ENCODE peak calls at places on chromosomes 7 and 10, in five cellular contexts. One of them, this sample, is unnamed.

GRCh38 chr7:68417659-68418058 is 1180.6 kb upstream of the AUTS2 start:
- DNase-seq in brain microvascular endothelial cell: no peak
- DNase-seq in AG09309: no peak
- DNase-seq in glutamatergic neuron: no peak
- DNase-seq in transverse colon: no peak
- DNase-seq in this sample: no peak

GRCh38 chr10:109287858-109288257 is 635.5 kb downstream of the XPNPEP1 start:
- DNase-seq in brain microvascular endothelial cell: no peak
- DNase-seq in AG09309: no peak
- DNase-seq in glutamatergic neuron: no peak
- DNase-seq in transverse colon: no peak
- DNase-seq in this sample: no peak

GRCh38 chr7:129530881-129531391 is 28.6 kb downstream of the SMKR1 start:
- DNase-seq in brain microvascular endothelial cell: peak
- DNase-seq in AG09309: no peak
- DNase-seq in glutamatergic neuron: no peak
- DNase-seq in transverse colon: no peak
- DNase-seq in this sample: no peak

GRCh38 chr7:34208878-34209621 is 303.7 kb downstream of the BMPER start:
- DNase-seq in brain microvascular endothelial cell: no peak
- DNase-seq in AG09309: no peak
- DNase-seq in glutamatergic neuron: no peak
- DNase-seq in transverse colon: no peak
- DNase-seq in this sample: no peak

GRCh38 chr10:106972381-106972780 is 192.1 kb downstream of the SORCS1 start:
- DNase-seq in brain microvascular endothelial cell: no peak
- DNase-seq in AG09309: no peak
- DNase-seq in glutamatergic neuron: no peak
- DNase-seq in transverse colon: no peak
- DNase-seq in this sample: no peak

GRCh38 chr7:112502700-112503099 is 21.9 kb downstream of the LSMEM1 start:
- DNase-seq in brain microvascular endothelial cell: no peak
- DNase-seq in AG09309: no peak
- DNase-seq in glutamatergic neuron: no peak
- DNase-seq in transverse colon: no peak
- DNase-seq in this sample: no peak

GRCh38 chr7:156935250-156935649 is 14.3 kb upstream of the NOM1 start:
- DNase-seq in brain microvascular endothelial cell: no peak
- DNase-seq in AG09309: no peak
- DNase-seq in glutamatergic neuron: no peak
- DNase-seq in transverse colon: no peak
- DNase-seq in this sample: no peak

GRCh38 chr10:75379234-75379724 is 22.3 kb downstream of the ZNF503 start:
- DNase-seq in brain microvascular endothelial cell: no peak
- DNase-seq in AG09309: peak
- DNase-seq in glutamatergic neuron: no peak
- DNase-seq in transverse colon: no peak
- DNase-seq in this sample: no peak

GRCh38 chr10:110843031-110843430 is 28.7 kb upstream of the PDCD4 start:
- DNase-seq in brain microvascular endothelial cell: no peak
- DNase-seq in AG09309: no peak
- DNase-seq in glutamatergic neuron: no peak
- DNase-seq in transverse colon: peak
- DNase-seq in this sample: no peak

GRCh38 chr7:157685430-157686284 is 348.9 kb downstream of the DNAJB6 start:
- DNase-seq in brain microvascular endothelial cell: no peak
- DNase-seq in AG09309: no peak
- DNase-seq in glutamatergic neuron: no peak
- DNase-seq in transverse colon: no peak
- DNase-seq in this sample: peak

GRCh38 chr7:38409524-38409923 is 136.1 kb upstream of the TARP start:
- DNase-seq in brain microvascular endothelial cell: no peak
- DNase-seq in AG09309: no peak
- DNase-seq in glutamatergic neuron: no peak
- DNase-seq in transverse colon: no peak
- DNase-seq in this sample: no peak

GRCh38 chr10:43361532-43362190 is 9.8 kb upstream of the FXYD4 start:
- DNase-seq in brain microvascular endothelial cell: no peak
- DNase-seq in AG09309: no peak
- DNase-seq in glutamatergic neuron: no peak
- DNase-seq in transverse colon: no peak
- DNase-seq in this sample: no peak

GRCh38 chr10:120945801-120946302 is 94.7 kb downstream of the WDR11 start:
- DNase-seq in brain microvascular endothelial cell: no peak
- DNase-seq in AG09309: no peak
- DNase-seq in glutamatergic neuron: no peak
- DNase-seq in transverse colon: peak
- DNase-seq in this sample: no peak

GRCh38 chr7:100825760-100826545 is 1.4 kb downstream of the EPHB4 start:
- DNase-seq in brain microvascular endothelial cell: peak
- DNase-seq in AG09309: peak
- DNase-seq in glutamatergic neuron: no peak
- DNase-seq in transverse colon: no peak
- DNase-seq in this sample: no peak

GRCh38 chr7:100827330-100828226 is at the start of gene EPHB4:
- DNase-seq in brain microvascular endothelial cell: peak
- DNase-seq in AG09309: no peak
- DNase-seq in glutamatergic neuron: peak
- DNase-seq in transverse colon: peak
- DNase-seq in this sample: peak

GRCh38 chr7:100825215-100825671 is 2.1 kb downstream of the EPHB4 start:
- DNase-seq in brain microvascular endothelial cell: no peak
- DNase-seq in AG09309: no peak
- DNase-seq in glutamatergic neuron: no peak
- DNase-seq in transverse colon: no peak
- DNase-seq in this sample: peak

GRCh38 chr7:100824499-100825214 is 2.7 kb downstream of the EPHB4 start:
- DNase-seq in brain microvascular endothelial cell: no peak
- DNase-seq in AG09309: no peak
- DNase-seq in glutamatergic neuron: no peak
- DNase-seq in transverse colon: no peak
- DNase-seq in this sample: no peak

GRCh38 chr7:100826546-100827329 is 585 bp downstream of the EPHB4 start:
- DNase-seq in brain microvascular endothelial cell: peak
- DNase-seq in AG09309: no peak
- DNase-seq in glutamatergic neuron: no peak
- DNase-seq in transverse colon: no peak
- DNase-seq in this sample: peak
- TF ChIP-seq CTCF in brain microvascular endothelial cell: no peak
- TF ChIP-seq CTCF in AG09309: no peak
- TF ChIP-seq CTCF in glutamatergic neuron: no peak
- TF ChIP-seq CTCF in transverse colon: no peak
- TF ChIP-seq CTCF in this sample: no peak

GRCh38 chr7:47576909-47577255 is 5.0 kb downstream of the TNS3 start:
- DNase-seq in brain microvascular endothelial cell: no peak
- DNase-seq in AG09309: no peak
- DNase-seq in glutamatergic neuron: no peak
- DNase-seq in transverse colon: peak
- DNase-seq in this sample: no peak

GRCh38 chr7:47579458-47579857 is 2.5 kb downstream of the TNS3 start:
- DNase-seq in brain microvascular endothelial cell: no peak
- DNase-seq in AG09309: no peak
- DNase-seq in glutamatergic neuron: no peak
- DNase-seq in transverse colon: no peak
- DNase-seq in this sample: no peak

GRCh38 chr7:47576031-47576908 is 5.6 kb downstream of the TNS3 start:
- DNase-seq in brain microvascular endothelial cell: no peak
- DNase-seq in AG09309: no peak
- DNase-seq in glutamatergic neuron: no peak
- DNase-seq in transverse colon: peak
- DNase-seq in this sample: no peak

GRCh38 chr7:47578581-47579270 is 3.2 kb downstream of the TNS3 start:
- DNase-seq in brain microvascular endothelial cell: peak
- DNase-seq in AG09309: peak
- DNase-seq in glutamatergic neuron: no peak
- DNase-seq in transverse colon: no peak
- DNase-seq in this sample: no peak

DNA sequence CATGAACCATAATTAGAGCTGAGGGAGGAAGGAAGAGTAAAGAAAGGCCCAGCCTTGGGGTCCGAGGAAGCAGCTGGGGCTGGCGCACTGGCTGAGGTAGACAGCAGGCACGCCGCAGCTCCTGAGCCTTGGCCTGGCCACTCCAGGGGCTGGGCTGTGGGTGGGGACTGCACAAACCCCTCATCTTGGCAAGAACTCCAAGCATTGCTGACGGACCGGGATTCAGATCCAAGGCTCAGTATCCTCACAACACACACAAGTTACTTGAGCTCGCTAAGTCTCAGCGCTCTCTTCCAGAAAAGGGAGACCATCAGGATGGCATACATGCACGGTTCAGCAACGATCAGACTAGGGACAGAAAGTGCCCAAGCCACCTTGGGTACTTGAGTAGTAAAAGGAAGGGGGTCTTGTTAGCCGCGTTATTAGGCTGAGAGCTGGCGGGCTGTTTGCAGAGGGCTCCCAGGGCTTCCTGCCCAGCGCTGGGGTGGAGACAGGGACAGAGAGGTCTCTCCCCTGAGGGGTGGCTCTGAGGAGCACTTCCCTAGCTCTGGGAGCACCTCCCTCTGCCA is 4.5 kb downstream of the TNS3 start:
- DNase-seq in brain microvascular endothelial cell: no peak
- DNase-seq in AG09309: no peak
- DNase-seq in glutamatergic neuron: no peak
- DNase-seq in transverse colon: no peak
- DNase-seq in this sample: no peak
- TF ChIP-seq CTCF in brain microvascular endothelial cell: no peak
- TF ChIP-seq CTCF in AG09309: no peak
- TF ChIP-seq CTCF in glutamatergic neuron: no peak
- TF ChIP-seq CTCF in transverse colon: no peak
- TF ChIP-seq CTCF in this sample: no peak

DNA sequence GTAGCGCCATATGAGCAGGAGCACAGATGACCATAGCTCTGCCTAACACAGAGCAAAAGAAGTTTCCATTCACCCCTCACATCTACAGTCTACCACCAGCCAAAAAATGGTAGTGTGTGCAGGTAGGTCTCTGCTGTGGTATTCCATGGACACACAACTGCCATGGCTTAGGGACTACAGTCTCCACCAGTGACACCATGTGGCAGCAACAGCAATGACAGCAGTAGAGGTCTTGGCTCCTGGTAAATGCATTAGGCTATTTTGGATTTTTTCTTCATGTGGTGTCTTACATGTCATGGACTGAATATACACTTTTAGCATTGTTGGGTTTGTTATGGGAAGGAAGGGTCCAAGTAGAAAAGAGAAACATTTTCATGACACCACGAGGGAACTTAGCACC is 70.1 kb upstream of the CABCOCO1 start:
- DNase-seq in brain microvascular endothelial cell: peak
- DNase-seq in AG09309: no peak
- DNase-seq in glutamatergic neuron: peak
- DNase-seq in transverse colon: no peak
- DNase-seq in this sample: peak
- TF ChIP-seq CTCF in brain microvascular endothelial cell: peak
- TF ChIP-seq CTCF in AG09309: peak
- TF ChIP-seq CTCF in glutamatergic neuron: peak
- TF ChIP-seq CTCF in transverse colon: no peak
- TF ChIP-seq CTCF in this sample: peak

DNA sequence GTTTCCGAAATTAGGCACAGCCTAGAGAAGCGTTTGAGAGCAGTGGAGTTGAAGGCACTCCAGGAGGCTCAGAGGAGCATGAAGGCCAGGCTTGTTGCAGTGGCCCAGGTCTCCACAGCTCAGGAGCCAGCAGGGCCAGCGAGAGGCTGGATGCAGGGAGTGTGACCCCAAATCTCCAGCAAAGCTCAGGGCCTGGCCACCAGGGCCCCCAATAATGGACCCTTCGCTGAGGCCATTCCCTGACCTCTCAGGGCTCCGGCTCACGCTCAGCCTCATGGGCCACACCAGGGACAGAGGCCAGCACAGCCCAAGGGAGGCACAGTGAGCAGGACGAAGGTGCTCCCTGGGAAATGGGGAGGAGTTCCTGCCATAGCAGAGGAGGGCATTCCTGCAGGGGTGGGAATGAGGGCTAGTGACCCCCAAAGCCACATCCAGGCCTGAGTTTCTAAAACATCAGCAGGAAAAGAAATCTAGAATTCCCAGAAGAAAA is 47.5 kb downstream of the EBF3 start:
- DNase-seq in brain microvascular endothelial cell: no peak
- DNase-seq in AG09309: no peak
- DNase-seq in glutamatergic neuron: peak
- DNase-seq in transverse colon: no peak
- DNase-seq in this sample: no peak
- TF ChIP-seq CTCF in brain microvascular endothelial cell: no peak
- TF ChIP-seq CTCF in AG09309: no peak
- TF ChIP-seq CTCF in glutamatergic neuron: no peak
- TF ChIP-seq CTCF in transverse colon: no peak
- TF ChIP-seq CTCF in this sample: no peak

GRCh38 chr10:71064413-71065118 is 147.8 kb upstream of the UNC5B start:
- DNase-seq in brain microvascular endothelial cell: no peak
- DNase-seq in AG09309: no peak
- DNase-seq in glutamatergic neuron: no peak
- DNase-seq in transverse colon: no peak
- DNase-seq in this sample: no peak
- TF ChIP-seq CTCF in brain microvascular endothelial cell: no peak
- TF ChIP-seq CTCF in AG09309: no peak
- TF ChIP-seq CTCF in glutamatergic neuron: no peak
- TF ChIP-seq CTCF in transverse colon: no peak
- TF ChIP-seq CTCF in this sample: no peak

GRCh38 chr10:91762878-91763277 is 35.3 kb upstream of the TNKS2 start:
- DNase-seq in brain microvascular endothelial cell: no peak
- DNase-seq in AG09309: no peak
- DNase-seq in glutamatergic neuron: no peak
- DNase-seq in transverse colon: no peak
- DNase-seq in this sample: no peak

GRCh38 chr10:91756286-91756685 is 41.9 kb upstream of the TNKS2 start:
- DNase-seq in brain microvascular endothelial cell: peak
- DNase-seq in AG09309: peak
- DNase-seq in glutamatergic neuron: no peak
- DNase-seq in transverse colon: no peak
- DNase-seq in this sample: no peak

GRCh38 chr10:91759581-91759986 is 38.6 kb upstream of the TNKS2 start:
- DNase-seq in brain microvascular endothelial cell: no peak
- DNase-seq in AG09309: no peak
- DNase-seq in glutamatergic neuron: no peak
- DNase-seq in transverse colon: no peak
- DNase-seq in this sample: no peak

DNA sequence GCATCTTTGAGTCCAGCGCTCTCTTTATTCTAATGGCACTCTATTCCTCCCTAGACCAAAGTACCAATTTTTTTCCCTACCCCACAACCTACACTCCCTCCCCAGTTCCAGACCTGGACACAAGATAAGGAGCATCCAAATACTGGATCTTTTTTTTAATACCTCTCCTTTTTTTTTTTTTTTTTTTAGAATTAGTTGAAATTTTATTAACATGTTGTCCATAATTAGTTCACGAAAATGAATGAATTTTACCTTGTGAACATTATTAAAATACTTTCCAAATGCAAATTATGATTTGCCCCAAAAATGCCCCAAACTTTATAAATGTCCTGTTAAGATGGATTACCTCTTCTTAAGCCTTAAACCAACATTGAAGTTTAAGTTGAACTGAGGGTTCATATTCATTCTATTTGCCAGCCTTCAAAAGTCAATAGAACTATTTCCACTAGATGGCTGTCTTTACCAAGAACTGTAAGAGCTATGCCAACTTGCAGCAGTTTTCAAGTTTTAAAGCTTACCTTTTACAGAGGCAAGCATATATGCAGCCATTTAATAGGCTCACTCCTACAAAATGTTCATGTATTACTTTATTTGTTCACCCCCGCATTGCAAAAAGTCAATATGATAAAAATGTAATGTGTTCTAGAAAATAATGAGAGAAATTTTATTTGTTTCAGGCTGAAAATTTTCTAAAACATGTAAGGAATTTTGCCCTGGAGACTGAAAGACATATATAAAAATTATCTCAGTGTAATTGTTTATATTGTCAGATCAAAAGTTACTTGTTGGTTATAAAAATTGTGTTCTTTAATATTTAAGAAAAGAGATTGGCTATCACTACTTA is 39.7 kb upstream of the TNKS2 start:
- DNase-seq in brain microvascular endothelial cell: no peak
- DNase-seq in AG09309: peak
- DNase-seq in glutamatergic neuron: no peak
- DNase-seq in transverse colon: no peak
- DNase-seq in this sample: no peak
- TF ChIP-seq CTCF in brain microvascular endothelial cell: peak
- TF ChIP-seq CTCF in AG09309: peak
- TF ChIP-seq CTCF in glutamatergic neuron: no peak
- TF ChIP-seq CTCF in transverse colon: peak
- TF ChIP-seq CTCF in this sample: peak

This sample was measured in nephron progenitor cell.